ENCODE peak calls at places on chromosomes 13 and 19, in ten cellular contexts. K, L, O, S, P, V, Z, C, G and J are unnamed samples.

GRCh38 chr19:10505583-10506229 is 2.5 kb upstream of the KEAP1 start:
- DNase-seq in P (peak), G (peak), V (peak), Z (peak), L (peak), O (peak), K (peak), C (peak), S (no peak), J (no peak)

GRCh38 chr13:78742659-78743058 is 83.7 kb upstream of the OBI1 start:
- DNase-seq in P (no peak), G (no peak), C (no peak), O (no peak), L (no peak), Z (no peak), K (no peak), S (no peak), V (no peak), J (no peak)

GRCh38 chr13:80361298-80361697 is 20.4 kb upstream of the SPRY2 start:
- DNase-seq in V (no peak), C (no peak), G (no peak), Z (no peak), P (no peak), L (no peak), O (no peak), K (no peak), S (no peak), J (no peak)

GRCh38 chr19:2449019-2449418 is 7.7 kb downstream of the LMNB2 start:
- DNase-seq in L (no peak), P (no peak), C (no peak), V (no peak), K (no peak), S (no peak), O (no peak), G (no peak), Z (no peak), J (no peak)

GRCh38 chr13:33349996-33350826 is 64.7 kb upstream of the STARD13 start:
- DNase-seq in K (peak), V (peak), L (peak), G (peak), O (no peak), S (peak), C (peak), P (peak), Z (peak), J (no peak)

GRCh38 chr13:42048625-42049453 is at the start of gene DGKH:
- DNase-seq in Z (peak), K (peak), L (peak), S (peak), C (peak), P (peak), O (peak), V (peak), G (peak), J (no peak)

GRCh38 chr19:40013991-40014390 is 17.1 kb downstream of the ZNF546 start:
- DNase-seq in L (no peak), G (no peak), Z (no peak), O (no peak), K (no peak), P (no peak), V (no peak), C (no peak), S (no peak), J (no peak)

GRCh38 chr19:58572818-58573657 is at the start of gene MZF1:
- DNase-seq in Z (peak), L (peak), G (peak), S (peak), K (peak), P (peak), C (peak), O (peak), V (peak), J (peak)

GRCh38 chr19:2495130-2495641 is 19.3 kb downstream of the GADD45B start:
- DNase-seq in P (peak), G (peak), O (peak), K (peak), L (no peak), C (peak), S (peak), V (peak), Z (peak), J (no peak)

GRCh38 chr19:42287017-42287825 is 14.7 kb upstream of the PRR19 start:
- DNase-seq in K (no peak), V (no peak), G (no peak), S (no peak), P (no peak), C (no peak), L (no peak), Z (no peak), O (no peak), J (no peak)

GRCh38 chr13:79227418-79227817 is 178.6 kb downstream of the RBM26 start:
- DNase-seq in K (no peak), S (no peak), Z (no peak), L (peak), C (no peak), P (no peak), G (no peak), O (no peak), V (no peak), J (peak)

GRCh38 chr13:25633108-25633507 is 261.3 kb downstream of the ATP8A2 start:
- DNase-seq in K (no peak), L (no peak), O (no peak), Z (peak), P (no peak), V (no peak), G (no peak), C (no peak), S (no peak), J (no peak)

GRCh38 chr13:25625361-25625760 is 253.6 kb downstream of the ATP8A2 start:
- DNase-seq in P (no peak), S (no peak), V (no peak), C (no peak), L (no peak), O (no peak), Z (no peak), K (no peak), G (no peak), J (no peak)

GRCh38 chr13:25632166-25632888 is 260.6 kb downstream of the ATP8A2 start:
- DNase-seq in K (no peak), G (no peak), L (no peak), Z (no peak), P (no peak), V (no peak), C (no peak), O (no peak), S (no peak), J (no peak)

GRCh38 chr13:25630327-25630726 is 258.6 kb downstream of the ATP8A2 start:
- DNase-seq in P (no peak), S (no peak), G (no peak), Z (no peak), C (no peak), O (no peak), L (no peak), K (no peak), V (no peak), J (no peak)
- TF ChIP-seq CTCF in P (no peak), S (no peak), G (no peak), Z (no peak), C (no peak), O (no peak), L (no peak), K (no peak), V (no peak), J (no peak)

GRCh38 chr13:47399599-47399998 is 502.7 kb upstream of the HTR2A start:
- DNase-seq in P (no peak), K (no peak), V (no peak), L (no peak), G (no peak), C (no peak), Z (no peak), O (no peak), S (no peak), J (no peak)

GRCh38 chr13:47396915-47397314 is 500.1 kb upstream of the HTR2A start:
- DNase-seq in C (no peak), P (no peak), G (no peak), V (no peak), O (no peak), K (no peak), Z (no peak), L (no peak), S (no peak), J (no peak)

GRCh38 chr13:47397739-47398138 is 500.9 kb upstream of the HTR2A start:
- DNase-seq in K (no peak), C (no peak), Z (peak), S (peak), O (no peak), P (no peak), G (no peak), V (no peak), L (no peak), J (no peak)
- TF ChIP-seq CTCF in K (no peak), C (no peak), Z (no peak), S (no peak), O (no peak), P (no peak), G (no peak), V (no peak), L (no peak), J (no peak)

GRCh38 chr13:47418206-47418920 is 521.5 kb upstream of the HTR2A start:
- DNase-seq in P (no peak), S (no peak), C (no peak), G (no peak), V (no peak), O (no peak), L (no peak), K (no peak), Z (no peak), J (no peak)

GRCh38 chr13:47415048-47415447 is 518.2 kb upstream of the HTR2A start:
- DNase-seq in L (no peak), K (no peak), G (no peak), P (no peak), C (no peak), Z (no peak), S (no peak), O (no peak), V (no peak), J (no peak)

GRCh38 chr13:47420568-47420967 is 523.7 kb upstream of the HTR2A start:
- DNase-seq in S (no peak), P (no peak), V (no peak), G (no peak), C (no peak), K (no peak), Z (no peak), O (no peak), L (no peak), J (no peak)

GRCh38 chr13:47417485-47417884 is 520.6 kb upstream of the HTR2A start:
- DNase-seq in L (no peak), C (no peak), Z (no peak), K (no peak), V (no peak), O (no peak), S (no peak), P (no peak), G (no peak), J (no peak)

DNA sequence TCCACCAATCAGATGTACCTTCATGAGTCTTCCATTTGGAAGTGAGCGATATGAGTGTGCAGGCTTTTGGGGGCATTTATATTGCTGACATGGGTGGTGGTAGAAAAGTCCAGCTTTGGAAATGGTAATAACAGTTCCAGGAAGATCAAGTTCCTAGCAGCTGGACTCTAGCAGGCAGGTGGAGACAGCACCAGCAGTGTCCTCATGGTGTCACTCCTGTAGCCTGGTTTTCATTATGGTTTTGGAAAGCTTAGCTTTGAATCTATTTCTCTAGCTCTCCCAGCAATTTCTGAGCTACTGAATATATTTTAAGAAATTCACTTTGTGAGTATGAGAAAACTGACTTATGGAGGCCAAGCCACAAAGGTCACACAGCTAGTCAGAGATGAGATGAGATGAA is 523.2 kb upstream of the HTR2A start:
- DNase-seq in G (no peak), L (no peak), O (no peak), S (no peak), P (no peak), C (no peak), V (no peak), K (no peak), Z (no peak), J (no peak)
- TF ChIP-seq CTCF in G (no peak), L (no peak), O (no peak), S (no peak), P (no peak), C (no peak), V (no peak), K (no peak), Z (peak), J (no peak)

GRCh38 chr19:46067691-46068090 is 26.9 kb upstream of the IGFL4 start:
- DNase-seq in P (no peak), Z (no peak), K (no peak), V (no peak), G (no peak), O (no peak), L (no peak), S (no peak), C (no peak), J (no peak)

GRCh38 chr19:46068345-46069258 is 27.8 kb upstream of the IGFL4 start:
- DNase-seq in S (peak), K (no peak), V (no peak), L (no peak), Z (peak), P (peak), O (peak), C (no peak), G (no peak), J (no peak)

GRCh38 chr19:46060012-46060411 is 19.2 kb upstream of the IGFL4 start:
- DNase-seq in P (no peak), L (no peak), K (no peak), S (no peak), G (no peak), V (no peak), C (no peak), Z (no peak), O (no peak), J (no peak)

GRCh38 chr19:46069841-46070341 is 29.1 kb upstream of the IGFL4 start:
- DNase-seq in G (no peak), L (no peak), C (no peak), P (no peak), K (no peak), Z (peak), V (no peak), O (no peak), S (peak), J (no peak)

GRCh38 chr19:46065486-46065885 is 24.7 kb upstream of the IGFL4 start:
- DNase-seq in P (no peak), K (no peak), G (no peak), L (no peak), Z (no peak), C (no peak), S (peak), O (no peak), V (no peak), J (no peak)
- TF ChIP-seq CTCF in P (no peak), K (no peak), G (no peak), L (no peak), Z (no peak), C (no peak), S (no peak), O (no peak), V (no peak), J (no peak)

GRCh38 chr19:13002389-13002898 is 7.2 kb downstream of the NFIX start:
- DNase-seq in S (no peak), C (peak), V (no peak), O (no peak), G (peak), Z (no peak), K (no peak), P (no peak), L (no peak), J (no peak)
- TF ChIP-seq CTCF in S (no peak), C (no peak), V (peak), O (no peak), G (no peak), Z (no peak), K (no peak), P (no peak), L (no peak), J (no peak)